ENCODE peak calls at places on chromosomes 3 and 15, in six cellular contexts. N is endothelial cell of umbilical vein, M is fibroblast of lung, V is OCI-LY7, P is mammary epithelial cell, L is neuronal stem cell. O is an unnamed sample.

GRCh38 chr3:78857494-78858111 is 910.2 kb downstream of the ROBO1 start:
- DNase-seq in P (no peak), N (no peak), L (no peak), M (peak), V (no peak), O (no peak)

GRCh38 chr3:16033889-16034687 is 140.4 kb upstream of the GALNT15 start:
- DNase-seq in M (peak), L (no peak), N (no peak), P (peak), V (no peak), O (no peak)

GRCh38 chr15:69034352-69034751 is 19.9 kb downstream of the NOX5 start:
- DNase-seq in L (no peak), V (no peak), P (peak), N (no peak), M (peak), O (peak)

GRCh38 chr3:16103472-16103871 is 71.0 kb upstream of the GALNT15 start:
- DNase-seq in V (no peak), L (no peak), M (peak), N (no peak), P (no peak), O (no peak)

GRCh38 chr3:13189639-13190375 is 116.6 kb upstream of the IQSEC1 start:
- DNase-seq in L (no peak), N (no peak), M (peak), V (peak), P (peak), O (no peak)

GRCh38 chr3:62376906-62377865 is 3.8 kb upstream of the FEZF2 start:
- DNase-seq in V (no peak), P (no peak), N (no peak), L (no peak), M (no peak), O (no peak)

GRCh38 chr15:79640206-79640605 is 208.1 kb downstream of the MINAR1 start:
- DNase-seq in V (no peak), P (peak), M (peak), N (peak), L (no peak), O (no peak)

GRCh38 chr3:183178833-183179549 is 16.5 kb upstream of the LAMP3 start:
- DNase-seq in V (no peak), L (peak), P (peak), M (peak), N (peak), O (no peak)

GRCh38 chr3:32056559-32057290 is 49.7 kb upstream of the GPD1L start:
- DNase-seq in L (no peak), V (no peak), N (peak), M (no peak), P (no peak), O (no peak)

GRCh38 chr3:38019658-38020341 is 9.6 kb downstream of the PLCD1 start:
- DNase-seq in N (no peak), L (no peak), M (no peak), V (no peak), P (no peak), O (no peak)

GRCh38 chr3:138331143-138331894 is 1.7 kb upstream of the NME9 start:
- DNase-seq in N (no peak), P (no peak), V (peak), L (no peak), M (no peak), O (no peak)

GRCh38 chr3:119240101-119240581 is 537 bp downstream of the B4GALT4 start:
- DNase-seq in V (no peak), P (peak), M (peak), L (peak), N (no peak), O (no peak)

GRCh38 chr3:33380653-33381052 is 59.6 kb downstream of the UBP1 start:
- DNase-seq in P (no peak), L (no peak), M (no peak), N (no peak), V (no peak), O (no peak)

GRCh38 chr3:158845748-158846350 is 44.0 kb downstream of the MFSD1 start:
- DNase-seq in P (no peak), M (peak), N (peak), L (peak), V (peak), O (no peak)

GRCh38 chr15:69092159-69092558 is 68.3 kb upstream of the GLCE start:
- DNase-seq in V (no peak), P (peak), L (no peak), N (peak), M (peak), O (no peak)

GRCh38 chr3:17932372-17932771 is 189.9 kb upstream of the TBC1D5 start:
- DNase-seq in N (no peak), P (no peak), M (no peak), L (no peak), V (no peak), O (no peak)

GRCh38 chr3:196947136-196947859 is 5.0 kb upstream of the NCBP2 start:
- DNase-seq in L (no peak), V (no peak), N (no peak), M (no peak), P (no peak), O (no peak)

GRCh38 chr3:138861755-138862333 is 27.1 kb upstream of the PIK3CB start:
- DNase-seq in N (peak), V (no peak), L (peak), P (peak), M (peak), O (peak)

GRCh38 chr3:2823016-2823415 is 287.2 kb downstream of the IL5RA start:
- DNase-seq in M (peak), N (no peak), V (no peak), P (no peak), L (no peak), O (no peak)

GRCh38 chr15:48400086-48400485 is 68.9 kb downstream of the DUT start:
- DNase-seq in V (no peak), N (no peak), P (no peak), M (peak), L (no peak), O (no peak)

GRCh38 chr3:190718691-190719090 is 143.8 kb downstream of the GMNC start:
- DNase-seq in P (peak), M (peak), V (no peak), N (no peak), L (no peak), O (no peak)

GRCh38 chr15:92383528-92384326 is 10.0 kb upstream of the ST8SIA2 start:
- DNase-seq in M (no peak), V (no peak), P (no peak), L (peak), N (no peak), O (no peak)

GRCh38 chr3:136120373-136121348 is 75.5 kb downstream of the MSL2 start:
- DNase-seq in N (no peak), P (peak), L (no peak), M (peak), V (no peak), O (no peak)
- H2AFZ ChIP-seq in N (no peak), P (no peak), L (no peak), M (no peak), V (no peak), O (no peak)

DNA sequence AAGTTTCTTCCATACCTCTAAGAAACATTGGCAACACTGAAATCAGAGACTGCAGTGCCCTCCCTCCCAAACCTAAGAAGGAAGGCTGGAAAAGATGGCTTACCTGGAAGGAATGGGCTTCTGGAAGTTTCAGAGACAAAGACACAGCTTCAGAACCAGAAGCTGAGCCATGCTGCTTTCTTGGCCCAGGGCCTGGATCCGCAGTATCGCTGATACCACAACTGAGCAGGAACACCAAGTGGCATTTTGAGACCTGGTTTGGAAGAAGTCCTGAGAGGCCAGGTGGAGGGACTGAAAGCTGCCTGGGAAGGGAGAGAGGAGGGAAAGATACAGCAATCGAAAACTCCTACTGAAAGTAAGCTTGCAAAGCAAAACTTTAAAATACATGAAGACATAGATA is 19.8 kb downstream of the GPR160 start:
- DNase-seq in M (no peak), L (no peak), P (no peak), V (no peak), N (no peak), O (no peak)
- H2AFZ ChIP-seq in M (no peak), L (no peak), P (no peak), V (no peak), N (no peak), O (no peak)

GRCh38 chr3:144499346-144499745 is 527.7 kb downstream of the DIPK2A start:
- DNase-seq in M (no peak), P (no peak), N (peak), L (no peak), V (no peak), O (no peak)
- H2AFZ ChIP-seq in M (no peak), P (no peak), N (no peak), L (no peak), V (no peak), O (no peak)

DNA sequence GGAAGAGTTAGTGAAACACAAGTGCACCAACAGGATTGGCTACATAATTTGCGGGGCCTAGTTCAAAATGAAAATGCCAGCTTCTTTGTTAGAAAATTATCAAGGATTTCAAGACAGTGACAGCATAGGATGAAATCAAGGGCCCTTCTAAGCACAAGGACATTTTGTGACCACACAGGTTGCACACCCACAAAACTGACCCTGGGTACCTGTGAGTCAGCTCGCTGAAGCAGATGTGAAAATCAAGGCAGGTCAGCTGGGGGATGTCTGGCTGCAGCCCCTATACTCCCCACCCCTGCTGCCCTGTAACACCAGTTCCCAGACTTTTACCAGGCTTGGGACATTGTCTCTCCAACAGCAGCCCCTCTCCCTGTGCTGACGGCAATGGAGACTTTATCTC is 102.2 kb upstream of the ETV5 start:
- DNase-seq in V (no peak), P (no peak), N (no peak), M (no peak), L (no peak), O (no peak)
- H2AFZ ChIP-seq in V (no peak), P (peak), N (no peak), M (no peak), L (peak), O (no peak)

DNA sequence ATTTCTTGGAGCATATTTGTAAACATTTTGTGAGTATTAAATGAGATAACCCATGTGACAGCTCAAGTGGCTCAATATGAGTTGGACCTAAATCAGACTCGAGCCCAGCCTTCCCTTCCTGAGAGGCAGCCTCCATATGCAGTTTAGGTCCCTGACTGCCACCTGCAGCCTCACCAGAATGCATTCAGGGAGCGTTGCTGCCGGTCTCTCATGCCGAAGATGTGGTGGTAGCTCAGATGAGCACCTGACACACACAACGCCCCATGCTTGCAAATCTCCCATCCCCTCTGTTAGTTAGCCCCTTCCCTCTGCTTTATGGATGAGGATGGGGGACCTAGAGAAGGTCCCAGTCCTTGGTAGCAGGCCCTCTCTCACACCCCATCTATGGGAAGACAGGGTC is 9.2 kb downstream of the ST6GAL1 start:
- DNase-seq in V (peak), P (no peak), L (no peak), M (no peak), N (no peak), O (no peak)
- H2AFZ ChIP-seq in V (no peak), P (no peak), L (no peak), M (no peak), N (no peak), O (no peak)

GRCh38 chr3:27145719-27146118 is 223.5 kb downstream of the NEK10 start:
- DNase-seq in V (no peak), L (no peak), P (no peak), M (no peak), N (no peak), O (no peak)

GRCh38 chr3:27138562-27138961 is 230.6 kb downstream of the NEK10 start:
- DNase-seq in L (no peak), M (no peak), N (no peak), V (no peak), P (no peak), O (no peak)

GRCh38 chr3:27138005-27138404 is 231.2 kb downstream of the NEK10 start:
- DNase-seq in L (no peak), V (no peak), N (no peak), P (no peak), M (no peak), O (no peak)

GRCh38 chr3:27146786-27147185 is 222.4 kb downstream of the NEK10 start:
- DNase-seq in N (peak), V (no peak), P (no peak), M (no peak), L (no peak), O (no peak)

GRCh38 chr3:27141668-27142067 is 227.5 kb downstream of the NEK10 start:
- DNase-seq in N (no peak), M (no peak), L (no peak), V (peak), P (no peak), O (no peak)
- H2AFZ ChIP-seq in N (no peak), M (no peak), L (no peak), V (no peak), P (no peak), O (no peak)

GRCh38 chr3:374459-374858 is 177.9 kb downstream of the CHL1 start:
- DNase-seq in N (no peak), L (no peak), P (no peak), V (no peak), M (no peak), O (no peak)

GRCh38 chr3:373193-373784 is 176.7 kb downstream of the CHL1 start:
- DNase-seq in N (no peak), L (no peak), P (no peak), M (no peak), V (no peak), O (no peak)

GRCh38 chr3:380801-381200 is 184.2 kb downstream of the CHL1 start:
- DNase-seq in M (no peak), V (no peak), P (no peak), L (no peak), N (no peak), O (no peak)

DNA sequence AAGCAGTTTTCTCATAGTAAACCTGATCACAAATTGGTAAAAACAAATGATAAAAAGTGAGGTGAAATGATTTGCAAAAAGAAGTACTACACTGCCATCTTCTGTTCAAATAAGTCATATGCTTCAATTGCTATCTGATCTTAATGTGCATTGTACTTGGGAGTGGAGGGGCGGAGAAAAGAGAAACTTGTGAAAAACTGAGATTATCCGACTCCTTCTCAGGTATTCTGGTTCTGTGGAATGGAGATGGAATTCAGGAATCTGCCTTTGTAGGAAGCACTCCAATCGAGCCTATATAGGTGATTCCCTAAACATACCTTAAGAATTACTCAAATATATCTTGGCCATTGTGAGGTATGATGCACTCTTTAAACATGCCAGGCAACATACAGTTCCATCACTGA is 180.6 kb downstream of the CHL1 start:
- DNase-seq in L (peak), N (no peak), P (peak), V (peak), M (peak), O (peak)
- H2AFZ ChIP-seq in L (peak), N (no peak), P (no peak), V (no peak), M (no peak), O (peak)

DNA sequence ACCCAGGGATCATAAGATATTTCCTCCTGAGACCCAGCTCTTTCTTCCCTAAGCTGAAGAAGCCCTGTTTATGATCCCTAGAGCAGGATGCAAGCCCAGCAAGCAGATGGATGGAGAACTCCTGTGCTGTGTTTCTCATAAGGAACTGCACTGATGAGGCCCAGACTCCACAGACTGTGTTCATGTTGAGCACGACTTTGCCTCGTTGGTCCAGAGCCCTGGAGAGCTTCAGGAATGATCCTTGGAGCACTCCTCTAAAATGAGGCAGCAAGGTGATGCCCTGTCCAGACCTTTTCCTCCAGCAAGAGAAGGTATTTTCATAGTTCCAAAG is 83.8 kb downstream of the MYLK start:
- DNase-seq in L (no peak), M (no peak), N (no peak), V (no peak), P (no peak), O (no peak)
- H2AFZ ChIP-seq in L (peak), M (no peak), N (no peak), V (no peak), P (no peak), O (no peak)

GRCh38 chr3:106399208-106399607 is 530.4 kb upstream of the CBLB start:
- DNase-seq in V (no peak), L (peak), M (peak), N (no peak), P (no peak), O (no peak)
- H2AFZ ChIP-seq in V (no peak), L (peak), M (no peak), N (no peak), P (no peak), O (no peak)